ENCODE peak calls at places on chromosome 4, in eight cellular contexts. K is RWPE2, U is Peyer's patch, S is progenitor cell of endocrine pancreas, Y is fibroblast of the aortic adventitia, X is H9, I is fibroblast of pulmonary artery, B is endothelial cell of umbilical vein. R is an unnamed sample.

GRCh38 chr4:91322961-91323360 is 980.8 kb upstream of the GRID2 start:
- DNase-seq in K (no peak), U (no peak), S (no peak), Y (no peak), X (no peak), I (no peak), B (no peak), R (no peak)

GRCh38 chr4:137524642-137525384 is 7.5 kb downstream of the PCDH18 start:
- DNase-seq in K (no peak), U (no peak), S (no peak), Y (peak; percentile 81), X (no peak), I (peak; percentile 44), B (peak; percentile 57), R (no peak)

GRCh38 chr4:88706574-88706973 is 8.9 kb upstream of the NAP1L5 start:
- DNase-seq in K (no peak), U (no peak), S (no peak), Y (peak; percentile 82), X (no peak), I (peak; percentile 80), B (peak; percentile 67), R (no peak)

GRCh38 chr4:185005209-185005819 is 13.0 kb upstream of the HELT start:
- DNase-seq in K (no peak), U (peak; percentile 74), S (peak; percentile 74), Y (peak; percentile 77), X (peak; percentile 82), I (peak; percentile 80), B (peak; percentile 68), R (peak; percentile 87)

GRCh38 chr4:184386271-184386781 is 88.0 kb downstream of the IRF2 start:
- DNase-seq in K (no peak), U (no peak), S (no peak), Y (no peak), X (peak; percentile 81), I (no peak), B (no peak), R (no peak)

GRCh38 chr4:41506071-41506470 is 31.9 kb upstream of the LIMCH1 start:
- DNase-seq in K (no peak), U (no peak), S (no peak), Y (peak; percentile 30), X (no peak), I (peak; percentile 13), B (no peak), R (no peak)

GRCh38 chr4:14892563-14892962 is 109.7 kb upstream of the CPEB2 start:
- DNase-seq in K (no peak), U (no peak), S (no peak), Y (no peak), X (no peak), I (no peak), B (no peak), R (no peak)

GRCh38 chr4:61583696-61584095 is 383.6 kb downstream of the ADGRL3 start:
- DNase-seq in K (no peak), U (no peak), S (no peak), Y (peak; percentile 7), X (no peak), I (peak; percentile 59), B (no peak), R (no peak)

GRCh38 chr4:140085062-140085622 is 68.8 kb downstream of the MAML3 start:
- DNase-seq in K (no peak), U (no peak), S (no peak), Y (no peak), X (no peak), I (no peak), B (no peak), R (no peak)

GRCh38 chr4:108881190-108881589 is 118.3 kb upstream of the ETNPPL start:
- DNase-seq in K (no peak), U (no peak), S (no peak), Y (peak; percentile 58), X (no peak), I (peak; percentile 92), B (peak; percentile 85), R (no peak)

GRCh38 chr4:128349921-128350320 is 62.3 kb upstream of the PGRMC2 start:
- DNase-seq in K (no peak), U (no peak), S (no peak), Y (peak; percentile 37), X (peak; percentile 39), I (peak; percentile 82), B (no peak), R (no peak)

GRCh38 chr4:124948976-124949597 is 236.6 kb upstream of the ANKRD50 start:
- DNase-seq in K (no peak), U (no peak), S (no peak), Y (peak; percentile 86), X (no peak), I (peak; percentile 89), B (peak; percentile 80), R (no peak)

GRCh38 chr4:141352775-141353544 is 132.3 kb downstream of the ZNF330 start:
- DNase-seq in K (no peak), U (no peak), S (no peak), Y (peak; percentile 87), X (no peak), I (peak; percentile 93), B (peak; percentile 78), R (no peak)

GRCh38 chr4:126807132-126807531 is 825.6 kb upstream of the INTU start:
- DNase-seq in K (no peak), U (no peak), S (no peak), Y (no peak), X (no peak), I (no peak), B (no peak), R (no peak)

GRCh38 chr4:134762053-134762452 is 560.5 kb upstream of the PABPC4L start:
- DNase-seq in K (no peak), U (no peak), S (no peak), Y (no peak), X (no peak), I (no peak), B (no peak), R (no peak)

GRCh38 chr4:102717448-102718092 is 43.2 kb downstream of the MANBA start:
- DNase-seq in K (no peak), U (no peak), S (no peak), Y (no peak), X (no peak), I (no peak), B (no peak), R (peak; percentile 51)

GRCh38 chr4:48268956-48269860 is at the start of gene TEC:
- DNase-seq in K (no peak), U (peak; percentile 56), S (peak; percentile 49), Y (no peak), X (peak; percentile 75), I (no peak), B (peak; percentile 22), R (peak; percentile 84)

GRCh38 chr4:4519296-4519898 is 22.5 kb downstream of the STX18 start:
- DNase-seq in K (no peak), U (no peak), S (no peak), Y (peak; percentile 52), X (no peak), I (peak; percentile 35), B (peak; percentile 42), R (no peak)

GRCh38 chr4:147599206-147599605 is 18.0 kb upstream of the TMEM184C start:
- DNase-seq in K (no peak), U (no peak), S (no peak), Y (no peak), X (no peak), I (no peak), B (no peak), R (no peak)

DNA sequence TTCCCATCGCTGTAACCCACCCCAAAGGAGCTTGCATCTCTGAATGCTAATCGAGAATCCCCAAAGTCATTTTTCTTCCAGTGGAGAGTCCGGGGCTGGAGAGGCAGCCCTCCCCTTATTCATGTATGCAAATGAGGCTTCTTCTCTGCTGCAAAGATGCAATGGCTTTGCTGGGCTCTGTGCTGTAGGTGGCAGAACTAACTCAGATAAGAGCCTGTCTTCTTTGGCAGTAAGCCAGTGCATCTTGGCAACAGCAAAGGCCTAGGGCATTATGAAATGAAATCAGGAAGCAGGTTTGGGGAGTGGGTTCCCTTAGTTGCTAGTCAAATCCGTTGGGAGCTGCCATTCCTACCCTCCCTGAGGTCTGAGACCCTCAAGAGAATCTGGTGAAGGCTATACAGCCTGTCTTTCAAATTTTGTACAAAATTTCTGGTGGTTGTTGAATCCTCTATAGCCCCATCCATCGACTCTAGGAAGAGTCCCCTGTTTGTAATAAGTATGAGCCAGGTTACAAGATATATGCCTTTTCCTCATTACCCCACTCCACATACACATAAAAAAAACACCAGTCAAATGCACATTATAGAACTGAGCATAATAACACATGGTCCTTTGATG is 290.6 kb upstream of the TAPT1 start:
- DNase-seq in K (no peak), U (no peak), S (no peak), Y (peak; percentile 83), X (no peak), I (peak; percentile 82), B (peak; percentile 76), R (no peak)
- TF ChIP-seq CTCF in K (peak; percentile 45), U (no peak), S (no peak), Y (peak; percentile 58), X (peak; percentile 42), I (peak; percentile 50), B (peak; percentile 23), R (peak; percentile 44)

DNA sequence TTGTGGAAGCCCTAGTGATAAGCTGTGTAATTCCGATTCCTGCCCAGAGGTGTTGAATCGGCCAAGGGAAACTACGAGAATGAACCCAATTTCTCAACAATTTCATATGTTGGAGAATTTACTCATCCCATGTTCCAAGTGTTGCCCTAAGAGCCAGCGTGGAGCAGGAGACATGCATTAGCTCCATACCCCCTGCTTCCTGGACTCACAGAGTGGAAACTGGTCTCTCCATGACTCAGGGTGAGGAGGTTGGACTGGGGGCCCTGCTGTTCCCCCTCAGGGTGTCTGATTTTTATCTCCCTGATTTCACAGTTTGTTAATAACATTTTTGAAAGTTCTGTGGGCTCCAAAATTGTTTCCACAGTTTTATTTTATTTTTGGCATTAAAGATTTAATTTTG is 183.0 kb upstream of the SFRP2 start:
- DNase-seq in K (no peak), U (no peak), S (no peak), Y (no peak), X (no peak), I (no peak), B (no peak), R (no peak)
- TF ChIP-seq CTCF in K (no peak), U (no peak), S (no peak), Y (no peak), X (no peak), I (no peak), B (no peak), R (no peak)

GRCh38 chr4:133154725-133155124 is 5.6 kb downstream of the PCDH10 start:
- DNase-seq in K (no peak), U (no peak), S (no peak), Y (peak; percentile 62), X (no peak), I (peak; percentile 79), B (peak; percentile 65), R (no peak)
- TF ChIP-seq CTCF in K (peak; percentile 75), U (no peak), S (peak; percentile 80), Y (peak; percentile 70), X (peak; percentile 79), I (peak; percentile 84), B (peak; percentile 53), R (peak; percentile 35)

GRCh38 chr4:6134612-6135220 is 65.6 kb downstream of the JAKMIP1 start:
- DNase-seq in K (no peak), U (no peak), S (no peak), Y (no peak), X (peak; percentile 51), I (no peak), B (no peak), R (no peak)
- TF ChIP-seq CTCF in K (no peak), U (no peak), S (no peak), Y (no peak), X (peak; percentile 60), I (no peak), B (no peak), R (peak; percentile 7)

GRCh38 chr4:112633477-112634235 is 3.1 kb downstream of the ZGRF1 start:
- DNase-seq in K (no peak), U (no peak), S (no peak), Y (peak; percentile 72), X (no peak), I (peak; percentile 71), B (peak; percentile 48), R (no peak)
- TF ChIP-seq CTCF in K (peak; percentile 77), U (peak; percentile 38), S (peak; percentile 54), Y (peak; percentile 46), X (peak; percentile 77), I (peak; percentile 44), B (peak; percentile 14), R (peak; percentile 26)

R was measured in lower lobe of right lung.